ENCODE peak calls at places on chromosomes 4 and X, in six cellular contexts. N, D, H, F, T and S are unnamed samples.

GRCh38 chr4:86048426-86048825 is 311.4 kb downstream of the MAPK10 start:
- DNase-seq in F (no peak), D (no peak), T (no peak), H (no peak), N (no peak), S (no peak)

GRCh38 chr4:146369446-146369845 is 152.3 kb downstream of the SLC10A7 start:
- DNase-seq in F (no peak), H (no peak), T (no peak), N (no peak), D (no peak), S (no peak)

GRCh38 chrX:13373027-13373806 is 53.4 kb upstream of the ATXN3L start:
- DNase-seq in H (no peak), D (no peak), T (no peak), F (no peak), N (no peak), S (no peak)

GRCh38 chrX:69109706-69110635 is 55.3 kb downstream of the PJA1 start:
- DNase-seq in F (no peak), N (no peak), D (peak), H (no peak), T (no peak), S (no peak)

GRCh38 chr4:184385705-184386141 is 88.6 kb downstream of the IRF2 start:
- DNase-seq in D (no peak), H (peak), F (no peak), T (no peak), N (no peak), S (no peak)

GRCh38 chr4:38002451-38003071 is 42.4 kb downstream of the PTTG2 start:
- DNase-seq in H (no peak), D (no peak), F (no peak), N (no peak), T (no peak), S (no peak)

GRCh38 chr4:24802648-24803047 is 7.3 kb downstream of the SOD3 start:
- DNase-seq in H (no peak), N (no peak), T (no peak), D (no peak), F (no peak), S (no peak)

GRCh38 chr4:15719506-15719905 is 16.6 kb downstream of the BST1 start:
- DNase-seq in F (no peak), H (peak), D (no peak), N (no peak), T (no peak), S (no peak)

GRCh38 chrX:10450959-10451355 is 169.4 kb downstream of the MID1 start:
- DNase-seq in H (no peak), D (no peak), F (no peak), T (no peak), N (no peak), S (no peak)

GRCh38 chr4:100314057-100314456 is 123.8 kb upstream of the DDIT4L start:
- DNase-seq in F (no peak), H (no peak), N (no peak), D (no peak), T (no peak), S (no peak)

GRCh38 chr4:154304679-154305078 is 186.9 kb downstream of the DCHS2 start:
- DNase-seq in T (no peak), N (no peak), H (no peak), D (no peak), F (no peak), S (no peak)

GRCh38 chr4:77481856-77482255 is 123.8 kb upstream of the CXCL13 start:
- DNase-seq in H (no peak), T (no peak), N (no peak), F (peak), D (no peak), S (no peak)

GRCh38 chrX:145609951-145610511 is 207.6 kb upstream of the SLITRK2 start:
- DNase-seq in D (peak), F (peak), H (no peak), T (no peak), N (no peak), S (no peak)

GRCh38 chr4:86940920-86941460 is 6.2 kb downstream of the AFF1 start:
- DNase-seq in F (no peak), H (no peak), D (no peak), N (no peak), T (no peak), S (no peak)

GRCh38 chr4:33780952-33781655 is 2463.2 kb downstream of the ARAP2 start:
- DNase-seq in D (peak), F (no peak), H (no peak), T (no peak), N (no peak), S (no peak)

GRCh38 chr4:14169460-14169859 is 541.9 kb upstream of the BOD1L1 start:
- DNase-seq in D (no peak), N (no peak), F (peak), T (no peak), H (no peak), S (no peak)

GRCh38 chr4:140240237-140240636 is 86.3 kb upstream of the MAML3 start:
- DNase-seq in N (no peak), F (no peak), D (no peak), T (no peak), H (no peak), S (no peak)

GRCh38 chrX:113009005-113009404 is 168.4 kb upstream of the AMOT start:
- DNase-seq in N (no peak), H (no peak), F (no peak), T (no peak), D (no peak), S (no peak)

GRCh38 chr4:69759189-69759604 is 1.2 kb downstream of the SULT1B1 start:
- DNase-seq in N (no peak), F (no peak), D (no peak), T (no peak), H (no peak), S (no peak)

GRCh38 chr4:149164282-149164681 is 651.4 kb downstream of the IQCM start:
- DNase-seq in N (no peak), F (peak), H (no peak), D (no peak), T (no peak), S (no peak)

GRCh38 chr4:8332038-8332857 is 62.7 kb downstream of the HTRA3 start:
- DNase-seq in T (no peak), H (no peak), F (no peak), N (peak), D (no peak), S (no peak)

GRCh38 chr4:6619466-6620255 is 20.8 kb upstream of the MRFAP1 start:
- DNase-seq in D (no peak), F (no peak), H (no peak), N (peak), T (no peak), S (no peak)

GRCh38 chrX:71250856-71251255 is 3.1 kb downstream of the ZMYM3 start:
- DNase-seq in D (no peak), T (no peak), N (no peak), F (no peak), H (no peak), S (no peak)

GRCh38 chrX:47482512-47483309 is at the start of gene ZNF41:
- DNase-seq in N (peak), F (peak), D (peak), H (peak), T (peak), S (peak)

GRCh38 chrX:133474559-133474958 is 59.3 kb upstream of the GPC4 start:
- DNase-seq in F (no peak), H (no peak), T (no peak), D (no peak), N (no peak), S (no peak)

GRCh38 chr4:54230479-54231418 is 1.7 kb downstream of the PDGFRA start:
- DNase-seq in D (no peak), H (no peak), T (no peak), N (no peak), F (peak), S (no peak)

GRCh38 chr4:98873059-98873458 is 55.9 kb downstream of the EIF4E start:
- DNase-seq in T (no peak), F (peak), D (no peak), N (no peak), H (no peak), S (no peak)

GRCh38 chr4:140158234-140159030 is 4.4 kb upstream of the MAML3 start:
- DNase-seq in N (no peak), H (peak), F (no peak), D (peak), T (no peak), S (no peak)

GRCh38 chr4:67713531-67714247 is 12.7 kb upstream of the UBA6 start:
- DNase-seq in H (peak), N (no peak), D (peak), F (peak), T (no peak), S (no peak)

GRCh38 chr4:141560056-141560455 is 76.3 kb upstream of the IL15 start:
- DNase-seq in D (peak), T (no peak), H (no peak), F (no peak), N (no peak), S (no peak)

GRCh38 chr4:128521634-128522253 is 234.1 kb upstream of the PGRMC2 start:
- DNase-seq in N (no peak), T (no peak), F (no peak), D (no peak), H (no peak), S (no peak)

GRCh38 chr4:158782539-158783360 is 13.9 kb downstream of the FNIP2 start:
- DNase-seq in T (no peak), D (no peak), H (no peak), F (no peak), N (no peak), S (no peak)